ENCODE peak calls at places on chromosomes 4 and X, in five cellular contexts. S is body of pancreas, C is suprapubic skin, K is A549, N is Peyer's patch. U is an unnamed sample.
A peak's percentile ranks its signal among the peaks of the same experiment; 100 is the strongest.

GRCh38 chr4:64584125-64584524 is 174.9 kb upstream of the TECRL start:
- DNase-seq in K (no peak), N (no peak), C (no peak), S (no peak), U (no peak)

GRCh38 chr4:55118397-55118796 is 7.0 kb downstream of the KDR start:
- DNase-seq in S (no peak), K (no peak), N (no peak), C (no peak), U (no peak)

GRCh38 chrX:40205471-40205870 is 107.7 kb upstream of the BCOR start:
- DNase-seq in N (no peak), K (no peak), C (no peak), S (no peak), U (no peak)

GRCh38 chrX:148204195-148204594 is 223.1 kb downstream of the FMR1NB start:
- DNase-seq in K (no peak), C (no peak), S (no peak), N (no peak), U (no peak)

GRCh38 chr4:14308229-14308651 is 680.7 kb upstream of the BOD1L1 start:
- DNase-seq in K (no peak), C (no peak), S (peak; percentile 18), N (no peak), U (peak; percentile 28)

GRCh38 chrX:9312922-9313867 is 151.7 kb upstream of the TBL1X start:
- DNase-seq in K (peak; percentile 7), S (peak; percentile 25), N (peak; percentile 53), C (no peak), U (peak; percentile 2)

GRCh38 chrX:148500428-148501120 is at the start of gene AFF2:
- DNase-seq in C (no peak), S (peak; percentile 29), K (peak; percentile 2), N (peak; percentile 42), U (no peak)

GRCh38 chr4:78704981-78705757 is 71.0 kb upstream of the BMP2K start:
- DNase-seq in K (no peak), N (no peak), C (no peak), S (no peak), U (peak; percentile 55)

GRCh38 chr4:84582988-84583870 is at the start of gene CDS1:
- DNase-seq in S (peak; percentile 61), C (peak; percentile 80), N (peak; percentile 90), K (peak; percentile 6), U (peak; percentile 49)

GRCh38 chr4:92952426-92952825 is 648.7 kb downstream of the GRID2 start:
- DNase-seq in S (no peak), K (no peak), C (no peak), N (no peak), U (peak; percentile 0)

GRCh38 chr4:147772056-147772455 is 40.2 kb downstream of the ARHGAP10 start:
- DNase-seq in C (no peak), S (no peak), N (peak; percentile 57), K (no peak), U (no peak)
- H3K27ac ChIP-seq in C (peak overlapping the region; percentile 52), S (no peak overlapping the region), N (peak overlapping the region; percentile 63), K (peak overlapping the region; percentile 47), U (peak overlapping the region; percentile 85)

DNA sequence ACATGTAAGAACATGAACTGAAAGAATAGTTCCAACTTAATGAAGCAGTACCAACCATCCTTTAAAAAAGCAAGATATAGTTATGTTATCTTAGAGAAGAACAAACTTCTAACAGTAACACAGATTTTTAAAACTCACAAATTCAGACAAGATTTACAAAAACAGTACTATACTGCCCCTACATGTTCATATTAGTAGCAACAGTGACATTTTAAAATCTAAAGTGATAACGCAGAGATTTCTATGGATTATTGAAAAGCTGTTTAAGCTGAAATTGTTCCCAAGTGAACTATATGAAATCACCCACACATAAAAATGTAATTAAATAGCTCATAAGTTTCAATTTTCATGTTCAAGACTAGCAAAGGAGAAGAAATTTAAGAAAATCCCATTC is 166.0 kb downstream of the FBXW7 start:
- DNase-seq in C (no peak), K (no peak), N (no peak), S (no peak), U (no peak)
- TF ChIP-seq CTCF in C (no peak), K (peak; percentile 24), N (no peak), S (no peak), U (peak; percentile 49)

GRCh38 chrX:130110379-130111219 is at the start of gene ELF4:
- DNase-seq in C (no peak), N (peak; percentile 80), K (peak; percentile 65), S (peak; percentile 60), U (peak; percentile 71)

GRCh38 chrX:130108647-130109428 is 1.5 kb downstream of the ELF4 start:
- DNase-seq in N (peak; percentile 80), C (no peak), K (peak; percentile 76), S (no peak), U (peak; percentile 44)

GRCh38 chrX:130109429-130110378 is 593 bp downstream of the ELF4 start:
- DNase-seq in K (no peak), C (no peak), S (no peak), N (no peak), U (no peak)

GRCh38 chrX:130111935-130112221 is 1.6 kb upstream of the ELF4 start:
- DNase-seq in K (no peak), S (no peak), N (no peak), C (no peak), U (no peak)

DNA sequence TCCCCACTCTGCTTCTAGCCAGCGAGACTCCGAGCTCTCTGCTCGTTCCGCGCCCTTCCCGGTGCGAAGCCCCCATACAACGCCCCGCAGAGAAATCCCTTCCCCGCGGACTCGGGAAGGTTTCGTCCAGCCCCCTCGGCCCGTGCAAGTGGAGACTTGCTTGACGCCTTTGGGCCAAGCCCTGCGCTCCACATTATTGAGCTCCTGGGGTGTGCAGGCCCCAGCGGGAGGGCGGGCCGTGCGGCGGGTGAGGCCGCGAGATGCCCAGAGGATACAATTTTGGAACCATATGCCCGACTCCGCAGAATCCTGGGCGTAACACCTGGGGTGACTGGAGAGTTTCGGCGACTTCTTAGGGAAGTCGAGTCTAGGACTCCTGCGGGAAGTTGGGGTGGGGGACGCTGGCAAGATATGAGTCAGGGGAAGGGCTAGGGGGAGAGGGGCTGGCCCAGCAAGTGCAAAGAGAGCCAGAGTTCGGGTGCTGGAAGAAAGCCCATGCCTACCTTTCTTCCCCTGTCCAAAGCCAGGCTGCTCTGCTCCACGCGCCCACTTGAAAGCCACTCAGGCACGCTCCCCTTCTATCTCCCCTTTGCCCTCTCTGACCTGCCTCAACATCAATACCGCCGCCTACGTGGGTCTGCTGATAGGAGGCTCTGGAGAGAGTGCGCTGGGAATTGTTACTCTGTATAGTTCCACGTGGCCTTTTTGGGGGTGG is 1.1 kb upstream of the ELF4 start:
- DNase-seq in K (no peak), S (no peak), C (no peak), N (no peak), U (peak; percentile 71)
- H3K27ac ChIP-seq in K (peak overlapping the region; percentile 98), S (no peak overlapping the region), C (peak overlapping the region; percentile 95), N (peak overlapping the region; percentile 99), U (peak overlapping the region; percentile 97)

GRCh38 chrX:81414630-81415029 is 212.7 kb downstream of the SH3BGRL start:
- DNase-seq in C (no peak), S (no peak), N (no peak), K (no peak), U (no peak)
- TF ChIP-seq CTCF in C (no peak), S (no peak), N (no peak), K (peak; percentile 14), U (no peak)

GRCh38 chr4:7845493-7846124 is 94.1 kb downstream of the AFAP1 start:
- DNase-seq in N (no peak), C (no peak), K (no peak), S (no peak), U (no peak)
- H3K27ac ChIP-seq in N (no peak overlapping the region), C (no peak overlapping the region), K (peak overlapping the region; percentile 98), S (no peak overlapping the region), U (peak overlapping the region; percentile 99)

GRCh38 chrX:136954930-136955329 is 74.4 kb upstream of the RBMX start:
- DNase-seq in S (no peak), C (no peak), N (no peak), K (no peak), U (peak; percentile 1)
- TF ChIP-seq CTCF in S (peak; percentile 14), C (peak; percentile 11), N (no peak), K (peak; percentile 52), U (peak; percentile 30)

GRCh38 chr4:666436-666810 is 7.7 kb downstream of the ATP5ME start:
- DNase-seq in C (no peak), S (peak; percentile 12), K (no peak), N (no peak), U (no peak)
- H3K27ac ChIP-seq in C (no peak overlapping the region), S (no peak overlapping the region), K (no peak overlapping the region), N (no peak overlapping the region), U (no peak overlapping the region)

DNA sequence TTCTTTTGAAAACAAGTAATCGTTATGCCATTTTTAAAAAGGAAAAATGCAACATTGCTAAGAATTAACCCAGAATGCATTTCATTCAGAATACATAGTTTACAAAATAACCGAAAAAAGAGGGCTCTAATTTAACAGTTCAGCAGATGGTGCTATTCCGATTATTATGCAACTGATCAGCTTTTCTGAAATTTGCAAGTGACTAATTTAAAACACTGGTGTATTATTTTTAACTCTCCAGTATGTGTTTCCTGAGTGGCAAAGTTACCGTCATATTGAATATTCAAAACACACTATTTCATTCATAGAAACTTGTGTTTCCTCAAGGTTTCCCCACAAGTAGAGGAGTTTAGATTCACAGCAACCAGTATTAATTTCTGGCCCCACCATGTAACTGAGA is 21.1 kb downstream of the ZBTB49 start:
- DNase-seq in S (no peak), K (no peak), C (no peak), N (no peak), U (no peak)
- TF ChIP-seq CTCF in S (no peak), K (no peak), C (no peak), N (no peak), U (no peak)

DNA sequence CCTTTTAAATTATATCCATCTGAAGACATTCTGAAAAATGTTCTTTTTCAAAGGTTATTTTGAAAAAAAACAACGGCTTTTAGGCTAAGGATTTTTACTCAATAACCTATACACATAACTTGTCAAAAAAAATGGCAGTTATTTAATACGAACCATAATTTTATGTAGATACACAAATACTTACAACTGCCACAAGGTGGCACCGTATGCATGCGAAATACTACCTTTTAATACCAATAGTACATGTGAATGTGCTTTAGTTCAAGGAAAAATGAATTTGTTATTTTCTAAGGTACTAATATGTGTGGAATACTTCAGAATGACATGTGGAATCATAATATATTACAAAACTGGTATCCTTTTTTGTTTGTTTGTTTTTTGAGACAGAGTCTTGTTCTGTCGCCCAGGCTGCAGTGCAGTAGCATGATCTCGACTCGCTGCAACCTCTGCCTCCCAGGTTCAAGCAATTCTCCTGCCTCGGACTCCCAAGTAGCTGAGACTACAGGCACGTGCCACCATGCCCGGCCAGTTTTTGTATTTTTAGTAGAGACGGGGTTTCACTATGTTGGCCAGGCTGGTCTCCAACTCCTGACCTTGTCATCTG is 4.6 kb upstream of the MAD2L1 start:
- DNase-seq in N (no peak), S (peak; percentile 41), C (no peak), K (peak; percentile 11), U (peak; percentile 29)
- H3K27ac ChIP-seq in N (no peak overlapping the region), S (no peak overlapping the region), C (no peak overlapping the region), K (no peak overlapping the region), U (no peak overlapping the region)

GRCh38 chr4:105440890-105441289 is 33.0 kb downstream of the PPA2 start:
- DNase-seq in K (no peak), C (no peak), N (no peak), S (no peak), U (no peak)
- TF ChIP-seq CTCF in K (no peak), C (no peak), N (no peak), S (no peak), U (no peak)